ENCODE peak calls at places on chromosome 15, in eight cellular contexts. U is IMR-90, S is A549, A is AG04450, J is ovary, P is foreskin fibroblast, I is uterus, F is choroid plexus epithelial cell. H is an unnamed sample.

GRCh38 chr15:45185069-45185779 is 2.5 kb downstream of the SHF start:
- DNase-seq in U (no peak), S (no peak), A (no peak), J (no peak), P (no peak), I (no peak), F (no peak), H (no peak)

GRCh38 chr15:45376300-45376928 is 1.9 kb downstream of the GATM start:
- DNase-seq in U (no peak), S (no peak), A (no peak), J (no peak), P (no peak), I (no peak), F (no peak), H (no peak)

GRCh38 chr15:73882761-73883419 is 9.5 kb downstream of the TBC1D21 start:
- DNase-seq in U (no peak), S (no peak), A (no peak), J (no peak), P (no peak), I (peak), F (no peak), H (no peak)

GRCh38 chr15:80151576-80151975 is 1.2 kb upstream of the FAH start:
- DNase-seq in U (no peak), S (no peak), A (no peak), J (no peak), P (no peak), I (no peak), F (no peak), H (no peak)

GRCh38 chr15:75338661-75339240 is 2.9 kb downstream of the COMMD4 start:
- DNase-seq in U (no peak), S (no peak), A (no peak), J (no peak), P (no peak), I (no peak), F (no peak), H (no peak)

GRCh38 chr15:60362318-60363023 is 35.3 kb downstream of the ANXA2 start:
- DNase-seq in U (peak), S (peak), A (peak), J (no peak), P (peak), I (no peak), F (peak), H (no peak)

GRCh38 chr15:91414124-91414523 is 314.1 kb downstream of the SV2B start:
- DNase-seq in U (no peak), S (no peak), A (no peak), J (no peak), P (no peak), I (no peak), F (no peak), H (no peak)

GRCh38 chr15:92928351-92928750 is 28.2 kb downstream of the CHD2 start:
- DNase-seq in U (no peak), S (no peak), A (no peak), J (no peak), P (peak), I (no peak), F (no peak), H (no peak)

GRCh38 chr15:69784808-69785550 is 312.7 kb downstream of the TLE3 start:
- DNase-seq in U (peak), S (no peak), A (no peak), J (no peak), P (peak), I (no peak), F (no peak), H (no peak)

GRCh38 chr15:85298366-85298765 is 82.0 kb upstream of the AKAP13 start:
- DNase-seq in U (no peak), S (no peak), A (no peak), J (no peak), P (no peak), I (no peak), F (no peak), H (no peak)

GRCh38 chr15:85302271-85302670 is 78.1 kb upstream of the AKAP13 start:
- DNase-seq in U (no peak), S (no peak), A (no peak), J (no peak), P (no peak), I (no peak), F (no peak), H (no peak)

GRCh38 chr15:85298941-85299340 is 81.5 kb upstream of the AKAP13 start:
- DNase-seq in U (no peak), S (no peak), A (no peak), J (no peak), P (no peak), I (no peak), F (no peak), H (no peak)

GRCh38 chr15:85297537-85297936 is 82.9 kb upstream of the AKAP13 start:
- DNase-seq in U (no peak), S (no peak), A (no peak), J (no peak), P (peak), I (no peak), F (no peak), H (no peak)

DNA sequence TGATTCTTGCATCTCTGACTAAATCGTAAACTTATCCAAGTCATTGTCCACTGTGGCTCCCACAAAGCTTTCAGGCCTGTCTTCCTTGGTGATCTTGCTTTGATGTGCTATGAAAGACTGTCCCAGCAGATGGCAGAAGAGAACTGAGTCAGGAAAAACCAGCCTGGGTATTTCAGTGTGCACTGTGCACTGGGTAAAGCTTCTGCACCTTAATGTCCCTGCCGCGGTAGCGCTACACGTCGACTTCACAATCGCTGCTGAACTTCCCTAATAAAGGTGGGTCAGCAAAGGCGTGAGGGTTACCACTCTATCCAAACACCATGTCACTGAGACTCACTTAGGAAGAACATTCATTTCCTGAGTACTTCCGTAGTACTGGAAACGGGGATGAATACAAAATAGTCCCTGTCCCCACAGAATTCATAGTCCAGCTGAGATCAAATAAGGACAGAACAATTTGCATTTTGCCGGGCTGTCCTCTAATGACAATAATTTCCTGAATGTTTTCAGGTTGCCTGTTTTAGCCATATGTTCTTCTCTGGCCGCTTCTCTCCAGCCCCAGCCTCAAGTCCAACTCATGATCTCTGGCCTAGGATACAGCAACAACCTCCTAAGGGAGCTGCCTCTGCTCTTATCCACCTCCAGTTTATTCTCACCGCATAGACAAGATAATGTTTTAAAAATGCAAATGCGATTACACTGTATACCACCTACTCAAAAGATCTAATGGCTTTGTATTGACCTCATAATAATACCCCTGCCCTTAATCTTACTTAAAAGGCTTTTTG is 83.6 kb upstream of the AKAP13 start:
- DNase-seq in U (peak), S (peak), A (peak), J (peak), P (peak), I (peak), F (peak), H (no peak)
- H3K4me3 ChIP-seq in U (peak), S (no peak), A (peak), J (peak), P (peak), I (peak), F (peak), H (peak)

GRCh38 chr15:96354731-96355560 is 24.4 kb downstream of the NR2F2 start:
- DNase-seq in U (peak), S (peak), A (no peak), J (no peak), P (peak), I (no peak), F (peak), H (no peak)

GRCh38 chr15:96352594-96353377 is 22.3 kb downstream of the NR2F2 start:
- DNase-seq in U (peak), S (no peak), A (no peak), J (peak), P (peak), I (no peak), F (peak), H (no peak)

GRCh38 chr15:96353931-96354730 is 23.6 kb downstream of the NR2F2 start:
- DNase-seq in U (peak), S (no peak), A (no peak), J (peak), P (peak), I (peak), F (peak), H (no peak)

GRCh38 chr15:96351801-96352593 is 21.5 kb downstream of the NR2F2 start:
- DNase-seq in U (no peak), S (no peak), A (no peak), J (peak), P (peak), I (peak), F (peak), H (no peak)

GRCh38 chr15:96353378-96353930 is 23.0 kb downstream of the NR2F2 start:
- DNase-seq in U (no peak), S (no peak), A (no peak), J (no peak), P (no peak), I (no peak), F (no peak), H (no peak)
- H3K4me3 ChIP-seq in U (peak), S (peak), A (peak), J (peak), P (peak), I (peak), F (peak), H (peak)

GRCh38 chr15:85095566-85095965 is 113.9 kb downstream of the PDE8A start:
- DNase-seq in U (no peak), S (no peak), A (no peak), J (no peak), P (no peak), I (no peak), F (no peak), H (no peak)
- H3K4me3 ChIP-seq in U (no peak), S (no peak), A (no peak), J (no peak), P (no peak), I (no peak), F (no peak), H (no peak)

GRCh38 chr15:89406756-89407650 is 72.4 kb upstream of the POLG start:
- DNase-seq in U (no peak), S (no peak), A (no peak), J (no peak), P (peak), I (no peak), F (no peak), H (no peak)
- H3K4me3 ChIP-seq in U (no peak), S (no peak), A (no peak), J (no peak), P (no peak), I (no peak), F (no peak), H (peak)

H was measured in lower lobe of right lung.